ENCODE peak calls at places on chromosomes 5 and 9, in eight cellular contexts. D is A549, I is HepG2, O is HL-60, M is endodermal cell, J is fibroblast of lung, F is MM.1S, U is foreskin fibroblast. X is an unnamed sample.

GRCh38 chr9:108151161-108151586 is 661.6 kb upstream of the KLF4 start:
- DNase-seq in M (no peak), F (no peak), O (no peak), J (peak; percentile 35), I (no peak), D (no peak), U (peak; percentile 80), X (no peak)

GRCh38 chr5:40405230-40405629 is 274.5 kb upstream of the PTGER4 start:
- DNase-seq in F (no peak), I (no peak), M (no peak), J (no peak), U (peak; percentile 64), O (peak; percentile 51), D (peak; percentile 35), X (no peak)

GRCh38 chr5:142426129-142426641 is 101.4 kb upstream of the SPRY4 start:
- DNase-seq in F (no peak), J (peak; percentile 75), D (no peak), U (no peak), O (no peak), I (no peak), M (peak; percentile 63), X (no peak)

GRCh38 chr9:34555002-34555348 is 32.2 kb upstream of the ENHO start:
- DNase-seq in U (no peak), D (no peak), O (no peak), I (no peak), J (peak; percentile 13), F (no peak), M (peak; percentile 44), X (no peak)

GRCh38 chr9:34413229-34413852 is 36.6 kb upstream of the MYORG start:
- DNase-seq in O (no peak), M (peak; percentile 94), D (peak; percentile 27), I (peak; percentile 31), J (peak; percentile 29), U (peak; percentile 72), F (peak; percentile 58), X (peak; percentile 46)

GRCh38 chr5:145587308-145588071 is 247.7 kb downstream of the PRELID2 start:
- DNase-seq in I (peak; percentile 3), J (peak; percentile 97), M (no peak), O (no peak), D (peak; percentile 72), F (no peak), U (peak; percentile 85), X (no peak)

GRCh38 chr5:138925090-138925635 is 50.0 kb upstream of the LRRTM2 start:
- DNase-seq in O (no peak), U (no peak), J (no peak), D (no peak), F (no peak), I (no peak), M (no peak), X (no peak)

GRCh38 chr5:18744441-18744840 is 1110.2 kb downstream of the TAF11L14 start:
- DNase-seq in J (no peak), D (no peak), O (no peak), I (no peak), F (peak; percentile 25), M (no peak), U (no peak), X (no peak)

GRCh38 chr9:117763314-117763713 is 59.1 kb downstream of the TLR4 start:
- DNase-seq in O (no peak), M (peak; percentile 84), J (peak; percentile 35), F (no peak), U (peak; percentile 78), I (no peak), D (no peak), X (no peak)

GRCh38 chr9:23608456-23608855 is 217.6 kb downstream of the ELAVL2 start:
- DNase-seq in J (no peak), I (no peak), M (no peak), U (no peak), F (no peak), O (no peak), D (no peak), X (no peak)

GRCh38 chr5:138696501-138696900 is 56.7 kb upstream of the CTNNA1 start:
- DNase-seq in O (no peak), J (peak; percentile 65), F (no peak), D (no peak), I (no peak), U (peak; percentile 59), M (peak; percentile 56), X (no peak)

GRCh38 chr5:176151286-176151685 is 86.9 kb upstream of the SIMC1 start:
- DNase-seq in D (no peak), F (no peak), J (peak; percentile 69), O (no peak), U (peak; percentile 6), I (no peak), M (no peak), X (no peak)

GRCh38 chr5:59813761-59814562 is 79.6 kb downstream of the PDE4D start:
- DNase-seq in U (peak; percentile 84), M (peak; percentile 73), J (peak; percentile 69), I (peak; percentile 30), F (peak; percentile 64), O (peak; percentile 45), D (peak; percentile 80), X (no peak)
- H3K4me3 ChIP-seq in U (no peak overlapping the region), M (no peak overlapping the region), J (peak overlapping the region; percentile 15), I (no peak overlapping the region), F (no peak overlapping the region), O (no peak overlapping the region), D (no peak overlapping the region), X (no peak overlapping the region)

DNA sequence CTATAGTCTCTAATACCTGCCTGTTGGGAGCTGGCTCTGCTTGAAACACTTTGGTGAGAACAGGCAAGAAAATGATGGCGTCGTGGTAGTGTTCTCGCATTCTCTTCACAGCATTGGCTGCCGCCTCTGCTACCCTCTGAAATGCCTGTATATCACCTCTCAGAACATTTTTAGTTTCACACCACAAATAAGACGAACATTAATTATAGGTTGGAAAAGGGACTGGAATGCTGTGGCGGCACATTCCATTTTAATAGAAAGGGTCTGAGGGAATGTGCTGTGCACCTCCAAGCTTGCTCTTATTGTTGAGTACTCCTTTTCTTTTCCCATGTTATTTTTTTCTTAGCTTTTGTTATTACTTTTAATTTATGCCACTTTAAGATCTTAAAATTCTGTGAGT is 134.6 kb upstream of the HMHB1 start:
- DNase-seq in J (no peak), M (no peak), I (no peak), F (no peak), D (no peak), U (no peak), O (no peak), X (no peak)
- TF ChIP-seq CTCF in J (no peak), M (no peak), I (no peak), F (no peak), D (no peak), U (no peak), O (no peak), X (no peak)

DNA sequence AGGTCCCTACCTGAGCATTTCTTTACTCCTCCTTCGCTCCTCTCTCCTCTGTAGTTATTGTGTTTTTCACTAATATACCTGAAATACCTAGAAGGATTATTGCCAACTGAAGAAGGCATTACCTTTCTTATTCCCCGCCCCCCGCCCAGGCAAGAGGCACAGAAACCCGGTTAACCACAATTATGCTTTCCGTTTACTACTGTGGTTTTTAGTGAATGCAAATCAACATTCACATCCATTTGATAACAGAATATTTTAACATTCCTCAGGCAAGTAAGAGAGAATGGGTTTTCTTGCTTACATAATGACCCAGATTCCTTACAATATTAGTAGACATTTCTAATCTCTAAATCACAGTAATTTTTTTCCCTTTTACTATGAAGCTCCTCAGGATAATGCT is 137.0 kb downstream of the PCSK5 start:
- DNase-seq in D (no peak), O (no peak), J (peak; percentile 84), F (peak; percentile 80), I (no peak), U (no peak), M (no peak), X (no peak)
- H3K4me3 ChIP-seq in D (no peak overlapping the region), O (no peak overlapping the region), J (no peak overlapping the region), F (no peak overlapping the region), I (no peak overlapping the region), U (no peak overlapping the region), M (no peak overlapping the region), X (no peak overlapping the region)

GRCh38 chr5:41527201-41527779 is 16.9 kb upstream of the PLCXD3 start:
- DNase-seq in F (no peak), D (peak; percentile 54), J (peak; percentile 100), O (no peak), I (no peak), U (peak; percentile 77), M (no peak), X (no peak)

GRCh38 chr5:41522193-41522786 is 11.9 kb upstream of the PLCXD3 start:
- DNase-seq in U (no peak), M (peak; percentile 64), D (no peak), J (no peak), O (no peak), F (no peak), I (no peak), X (no peak)

GRCh38 chr5:41532485-41532884 is 22.1 kb upstream of the PLCXD3 start:
- DNase-seq in O (no peak), M (no peak), F (peak; percentile 61), I (no peak), U (no peak), J (no peak), D (no peak), X (no peak)

GRCh38 chr5:41524174-41524573 is 13.8 kb upstream of the PLCXD3 start:
- DNase-seq in M (peak; percentile 72), I (no peak), D (peak; percentile 26), O (peak; percentile 2), F (no peak), J (no peak), U (no peak), X (no peak)

GRCh38 chr5:41526699-41527098 is 16.3 kb upstream of the PLCXD3 start:
- DNase-seq in O (no peak), D (no peak), M (no peak), U (no peak), I (no peak), J (no peak), F (no peak), X (no peak)
- TF ChIP-seq CTCF in O (no peak), D (no peak), M (no peak), U (no peak), I (no peak), J (no peak), F (no peak), X (no peak)

X was measured in dorsolateral prefrontal cortex.